ENCODE peak calls at places on chromosome 11, in four cellular contexts. F is omental fat pad, N is A549, A is dorsolateral prefrontal cortex. K is an unnamed sample.

GRCh38 chr11:75356613-75357012 is 5.2 kb upstream of the ARRB1 start:
- DNase-seq in F (no peak), A (no peak), N (no peak), K (no peak)

GRCh38 chr11:123560001-123560400 is 94.4 kb downstream of the SCN3B start:
- DNase-seq in N (no peak), F (no peak), A (peak), K (no peak)

GRCh38 chr11:128761339-128761738 is 67.5 kb downstream of the FLI1 start:
- DNase-seq in A (no peak), F (no peak), N (no peak), K (no peak)

GRCh38 chr11:71133946-71134345 is 118.4 kb downstream of the SHANK2 start:
- DNase-seq in N (no peak), A (no peak), F (no peak), K (no peak)

GRCh38 chr11:43396617-43397016 is 37.9 kb downstream of the TTC17 start:
- DNase-seq in F (no peak), A (no peak), N (no peak), K (no peak)

GRCh38 chr11:64234840-64235379 is 526 bp downstream of the VEGFB start:
- DNase-seq in A (no peak), F (no peak), N (no peak), K (peak)

GRCh38 chr11:77377734-77378133 is 76.2 kb upstream of the GDPD4 start:
- DNase-seq in A (no peak), N (no peak), F (no peak), K (no peak)

GRCh38 chr11:9787260-9787659 is 123.4 kb downstream of the SWAP70 start:
- DNase-seq in A (no peak), F (no peak), N (no peak), K (no peak)

GRCh38 chr11:66476841-66477251 is 3.4 kb upstream of the DPP3 start:
- DNase-seq in A (no peak), F (no peak), N (peak), K (no peak)

GRCh38 chr11:65116370-65117205 is 913 bp downstream of the ZNHIT2 start:
- DNase-seq in N (peak), A (no peak), F (no peak), K (peak)

GRCh38 chr11:122632178-122632824 is 23.2 kb upstream of the UBASH3B start:
- DNase-seq in A (no peak), N (no peak), F (no peak), K (no peak)

GRCh38 chr11:132072880-132073213 is 702.4 kb downstream of the NTM start:
- DNase-seq in A (no peak), F (no peak), N (no peak), K (no peak)

GRCh38 chr11:71454470-71455113 is 1.6 kb downstream of the NADSYN1 start:
- DNase-seq in F (no peak), A (peak), N (no peak), K (no peak)

GRCh38 chr11:65796726-65797601 is 10.1 kb downstream of the OVOL1 start:
- DNase-seq in A (no peak), N (no peak), F (no peak), K (no peak)

GRCh38 chr11:125918140-125918840 is 14.0 kb downstream of the DDX25 start:
- DNase-seq in N (no peak), A (no peak), F (no peak), K (no peak)

GRCh38 chr11:108703916-108704315 is 39.0 kb downstream of the DDX10 start:
- DNase-seq in F (no peak), N (no peak), A (no peak), K (no peak)

GRCh38 chr11:113481672-113482071 is 6.5 kb upstream of the DRD2 start:
- DNase-seq in N (no peak), F (no peak), A (no peak), K (no peak)

GRCh38 chr11:78063440-78064181 is at the start of gene THRSP:
- DNase-seq in F (no peak), A (no peak), N (no peak), K (no peak)

GRCh38 chr11:113974741-113975470 is at the start of gene HTR3A:
- DNase-seq in A (no peak), N (no peak), F (no peak), K (peak)

GRCh38 chr11:7904910-7905309 is 26.2 kb downstream of the OR10A6 start:
- DNase-seq in N (no peak), F (no peak), A (no peak), K (no peak)

GRCh38 chr11:64722141-64723050 is 601 bp downstream of the NRXN2 start:
- DNase-seq in F (no peak), N (no peak), A (peak), K (no peak)

GRCh38 chr11:3867209-3868071 is 12.0 kb downstream of the STIM1 start:
- DNase-seq in F (no peak), N (no peak), A (no peak), K (no peak)

GRCh38 chr11:21625982-21626381 is 566.9 kb upstream of the ANO5 start:
- DNase-seq in N (no peak), F (no peak), A (no peak), K (peak)

GRCh38 chr11:35247428-35247827 is 108.5 kb downstream of the CD44 start:
- DNase-seq in F (no peak), A (no peak), N (no peak), K (no peak)

GRCh38 chr11:33778682-33779081 is 4.4 kb upstream of the FBXO3 start:
- DNase-seq in F (no peak), N (no peak), A (no peak), K (no peak)

GRCh38 chr11:124536520-124536919 is 6.9 kb downstream of the OR8B12 start:
- DNase-seq in F (no peak), N (peak), A (peak), K (peak)

GRCh38 chr11:44833869-44834452 is 107.2 kb downstream of the TSPAN18 start:
- DNase-seq in A (no peak), N (no peak), F (no peak), K (no peak)

GRCh38 chr11:7353100-7353499 is 101.4 kb downstream of the SYT9 start:
- DNase-seq in F (no peak), A (no peak), N (peak), K (no peak)

GRCh38 chr11:31956310-31956709 is 134.6 kb upstream of the RCN1 start:
- DNase-seq in F (no peak), A (no peak), N (no peak), K (no peak)

GRCh38 chr11:123707606-123708205 is 33.8 kb downstream of the ZNF202 start:
- DNase-seq in N (peak), A (peak), F (no peak), K (no peak)

GRCh38 chr11:119592642-119593041 is 136.4 kb downstream of the NECTIN1 start:
- DNase-seq in F (no peak), A (no peak), N (no peak), K (peak)

GRCh38 chr11:24575392-24575791 is 78.5 kb downstream of the LUZP2 start:
- DNase-seq in N (peak), A (no peak), F (no peak), K (no peak)

GRCh38 chr11:298406-299065 is 790 bp downstream of the IFITM5 start:
- DNase-seq in N (no peak), A (peak), F (no peak), K (peak)

GRCh38 chr11:16169541-16169940 is 186.8 kb downstream of the SOX6 start:
- DNase-seq in F (no peak), A (no peak), N (no peak), K (no peak)

GRCh38 chr11:121904148-121904547 is 211.9 kb downstream of the BLID start:
- DNase-seq in N (no peak), F (no peak), A (no peak), K (peak)

GRCh38 chr11:117843666-117844484 is 19.3 kb upstream of the FXYD2 start:
- DNase-seq in F (peak), N (peak), A (peak), K (peak)

GRCh38 chr11:70948855-70949551 is 303.4 kb downstream of the SHANK2 start:
- DNase-seq in F (no peak), N (no peak), A (no peak), K (no peak)

GRCh38 chr11:46917109-46918086 is 952 bp downstream of the LRP4 start:
- DNase-seq in F (no peak), A (no peak), N (no peak), K (no peak)

GRCh38 chr11:60785136-60785535 is at the start of gene MS4A10:
- DNase-seq in N (no peak), A (no peak), F (no peak), K (no peak)

DNA sequence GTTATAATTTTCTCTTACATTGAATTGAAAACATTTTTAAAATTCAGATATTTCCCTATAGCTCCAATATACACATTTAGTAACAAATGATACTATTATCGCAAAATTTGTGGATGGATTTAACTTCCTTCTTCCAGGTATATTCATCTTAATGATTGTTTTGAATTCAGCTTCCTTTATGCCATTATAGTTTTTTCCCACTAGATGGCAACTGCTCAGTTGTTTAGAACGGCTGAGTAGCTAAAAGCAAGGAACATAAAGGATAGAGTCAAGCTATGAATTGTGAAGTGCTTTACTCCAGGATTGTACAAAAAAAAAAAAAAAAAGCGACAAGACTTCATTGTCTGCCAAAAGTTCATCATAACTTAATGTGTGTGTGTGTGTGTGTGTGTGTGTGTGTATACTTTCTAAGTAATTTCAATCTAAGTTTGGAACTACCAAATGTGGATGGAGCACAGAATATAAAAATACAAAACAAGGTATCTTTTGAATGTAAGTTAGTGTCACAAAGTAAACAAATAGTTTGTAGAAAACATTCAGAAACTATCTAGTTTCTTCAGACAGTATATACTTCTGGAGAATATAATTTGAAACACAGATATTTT is 846.4 kb downstream of the DLG2 start:
- DNase-seq in N (peak), A (no peak), F (no peak), K (no peak)
- TF ChIP-seq CTCF in N (peak), A (no peak), F (no peak), K (peak)

GRCh38 chr11:6061475-6061874 is 30.9 kb upstream of the OR56A1 start:
- DNase-seq in F (no peak), A (no peak), N (no peak), K (no peak)

GRCh38 chr11:6057452-6057851 is 26.9 kb upstream of the OR56A1 start:
- DNase-seq in F (no peak), A (no peak), N (no peak), K (no peak)

GRCh38 chr11:6067502-6067901 is 36.9 kb upstream of the OR56A1 start:
- DNase-seq in N (no peak), A (no peak), F (no peak), K (no peak)

GRCh38 chr11:6062691-6063358 is 32.3 kb upstream of the OR56A1 start:
- DNase-seq in N (no peak), F (no peak), A (no peak), K (no peak)
- TF ChIP-seq CTCF in N (no peak), F (no peak), A (no peak), K (no peak)

DNA sequence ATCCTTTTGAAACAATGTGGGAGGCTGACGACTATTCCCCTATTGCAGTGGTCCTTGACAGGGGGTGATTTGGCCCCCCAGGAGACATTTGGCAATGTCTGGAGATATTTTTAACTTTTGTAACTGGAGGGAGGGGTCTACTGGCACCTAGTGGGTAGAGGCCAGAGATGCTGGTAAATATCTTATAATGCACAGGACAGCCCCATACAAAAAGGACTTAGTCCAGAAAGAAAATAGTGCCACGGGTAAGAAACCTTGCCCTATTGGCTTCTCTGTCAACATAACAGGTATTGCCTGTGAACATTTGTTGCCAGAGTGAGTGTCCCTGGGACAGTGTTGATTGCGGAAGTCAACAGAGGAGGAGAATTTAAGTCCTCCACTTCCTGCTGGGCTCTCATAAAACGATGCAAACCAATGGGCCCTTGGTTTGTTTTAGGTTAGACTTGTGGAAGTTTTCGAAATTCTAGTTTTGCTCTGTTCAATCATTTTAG is 101.6 kb downstream of the MAML2 start:
- DNase-seq in A (no peak), N (peak), F (no peak), K (no peak)
- TF ChIP-seq CTCF in A (no peak), N (no peak), F (no peak), K (no peak)

DNA sequence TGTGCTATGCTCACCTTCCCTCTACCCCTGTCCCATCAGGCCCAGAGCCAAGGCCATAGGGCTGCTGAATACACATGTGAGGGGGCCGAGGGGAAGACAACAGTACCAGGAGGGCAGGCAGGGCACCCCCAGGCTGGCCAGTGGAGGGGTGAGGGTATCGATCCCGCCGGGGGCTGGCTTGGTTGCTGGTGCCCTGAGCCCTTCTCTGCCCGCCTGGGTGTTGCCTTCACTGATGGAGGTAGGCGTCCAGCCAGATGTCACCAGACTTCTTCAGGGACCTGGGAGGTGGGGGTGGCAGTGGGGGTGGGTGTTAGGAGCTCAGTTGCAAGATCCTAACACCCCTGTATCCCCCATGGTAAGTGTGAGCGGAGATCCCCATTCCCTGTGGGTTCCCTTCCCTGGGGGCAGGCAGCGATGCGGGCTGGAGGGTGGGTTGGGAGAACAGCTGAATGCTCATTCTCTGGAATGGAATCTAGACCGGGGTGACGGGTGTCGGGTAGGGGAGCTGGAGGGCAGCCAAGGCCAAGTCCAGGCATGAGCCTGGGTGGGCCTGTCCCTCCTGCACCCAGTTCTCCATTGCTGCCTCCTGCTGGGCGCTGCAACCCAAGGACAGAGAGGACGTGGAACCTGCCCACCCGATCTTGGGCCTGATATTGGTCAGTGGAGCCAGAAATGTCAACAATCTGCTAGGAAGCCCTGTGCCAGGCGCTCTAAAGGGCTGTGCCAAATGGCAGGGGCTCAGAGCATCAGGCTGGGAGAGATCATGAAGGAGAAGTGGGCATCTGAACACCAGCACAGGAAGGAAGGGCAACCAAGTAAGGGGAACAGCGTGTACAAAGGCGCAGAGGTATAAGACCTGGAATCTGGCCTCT is 17.5 kb downstream of the FADS3 start:
- DNase-seq in F (no peak), A (no peak), N (no peak), K (no peak)
- TF ChIP-seq CTCF in F (no peak), A (no peak), N (no peak), K (no peak)

K was measured in tibial artery.